ENCODE peak calls at places on chromosomes 2 and 18, in four cellular contexts. C, J, X and L are unnamed samples.

GRCh38 chr2:101766871-101767739 is 69.6 kb downstream of the MAP4K4 start:
- DNase-seq in J (no peak), X (no peak), C (peak; percentile 60), L (no peak)

GRCh38 chr2:16281451-16282330 is 341.3 kb downstream of the MYCN start:
- DNase-seq in X (no peak), J (no peak), C (no peak), L (no peak)

GRCh38 chr2:228669751-228670150 is 488.3 kb upstream of the SPHKAP start:
- DNase-seq in C (no peak), X (no peak), J (no peak), L (no peak)

GRCh38 chr2:70978388-70979357 is at the start of gene ANKRD53:
- DNase-seq in X (peak; percentile 86), J (peak; percentile 74), C (peak; percentile 23), L (peak; percentile 41)

GRCh38 chr2:239113164-239113563 is 265.3 kb downstream of the TWIST2 start:
- DNase-seq in C (no peak), J (no peak), X (no peak), L (no peak)

GRCh38 chr18:57523171-57523956 is 63.1 kb downstream of the FECH start:
- DNase-seq in X (no peak), C (no peak), J (no peak), L (no peak)

GRCh38 chr2:217293607-217294006 is 433.7 kb upstream of the TNP1 start:
- DNase-seq in J (no peak), X (no peak), C (no peak), L (no peak)

GRCh38 chr2:29910465-29910864 is 10.9 kb downstream of the ALK start:
- DNase-seq in C (no peak), J (no peak), X (no peak), L (no peak)

GRCh38 chr2:113078350-113078839 is 10.6 kb downstream of the IL1F10 start:
- DNase-seq in C (peak; percentile 76), J (no peak), X (no peak), L (no peak)

GRCh38 chr2:199997296-199997695 is 41.9 kb downstream of the MAIP1 start:
- DNase-seq in J (no peak), X (no peak), C (no peak), L (no peak)

GRCh38 chr2:556494-556893 is 120.7 kb downstream of the TMEM18 start:
- DNase-seq in J (no peak), X (no peak), C (no peak), L (no peak)

GRCh38 chr2:72561621-72562318 is 264.1 kb downstream of the EXOC6B start:
- DNase-seq in X (no peak), J (no peak), C (no peak), L (no peak)

GRCh38 chr2:70817284-70817954 is 3.0 kb downstream of the CLEC4F start:
- DNase-seq in J (no peak), C (no peak), X (no peak), L (no peak)

GRCh38 chr2:3467654-3468053 is 51.7 kb downstream of the ADI1 start:
- DNase-seq in J (peak; percentile 51), C (no peak), X (peak; percentile 53), L (no peak)

GRCh38 chr18:48983793-48984437 is 33.1 kb upstream of the SMAD7 start:
- DNase-seq in J (no peak), X (no peak), C (no peak), L (no peak)

GRCh38 chr2:161990741-161991140 is 83.3 kb downstream of the DPP4 start:
- DNase-seq in C (no peak), X (no peak), J (no peak), L (no peak)

GRCh38 chr2:110933420-110933819 is 187.3 kb upstream of the BCL2L11 start:
- DNase-seq in X (no peak), J (no peak), C (no peak), L (no peak)

GRCh38 chr2:198054299-198054698 is 249.9 kb downstream of the PLCL1 start:
- DNase-seq in X (no peak), J (no peak), C (no peak), L (peak; percentile 13)

GRCh38 chr2:6352906-6353515 is 512.7 kb downstream of the CMPK2 start:
- DNase-seq in J (no peak), C (peak; percentile 25), X (peak; percentile 76), L (peak; percentile 20)

GRCh38 chr18:38586327-38586726 is 1020.7 kb upstream of the CELF4 start:
- DNase-seq in J (no peak), C (no peak), X (no peak), L (no peak)

GRCh38 chr2:60861736-60862135 is 19.6 kb upstream of the REL start:
- DNase-seq in J (no peak), C (peak; percentile 14), X (no peak), L (no peak)

GRCh38 chr18:7740815-7741214 is 173.7 kb downstream of the PTPRM start:
- DNase-seq in X (no peak), J (no peak), C (no peak), L (no peak)

GRCh38 chr2:175769200-175769599 is 232.9 kb downstream of the LNPK start:
- DNase-seq in J (no peak), C (no peak), X (no peak), L (no peak)

GRCh38 chr2:101160454-101160853 is 9.3 kb upstream of the TBC1D8 start:
- DNase-seq in C (peak; percentile 35), J (no peak), X (no peak), L (no peak)

GRCh38 chr18:32048507-32049091 is 30.0 kb downstream of the RNF125 start:
- DNase-seq in C (no peak), J (no peak), X (no peak), L (peak; percentile 20)

GRCh38 chr2:213789940-213790339 is 505.7 kb downstream of the SPAG16 start:
- DNase-seq in J (no peak), X (no peak), C (no peak), L (no peak)

GRCh38 chr2:15281681-15282080 is 279.5 kb downstream of the NBAS start:
- DNase-seq in J (no peak), C (no peak), X (no peak), L (no peak)

GRCh38 chr2:15275341-15275740 is 285.8 kb downstream of the NBAS start:
- DNase-seq in J (no peak), C (no peak), X (no peak), L (no peak)

GRCh38 chr2:15278296-15278695 is 282.8 kb downstream of the NBAS start:
- DNase-seq in C (no peak), X (no peak), J (no peak), L (no peak)

GRCh38 chr2:15284601-15285000 is 276.5 kb downstream of the NBAS start:
- DNase-seq in C (no peak), J (no peak), X (no peak), L (no peak)

GRCh38 chr2:15279181-15279876 is 281.8 kb downstream of the NBAS start:
- DNase-seq in X (no peak), C (no peak), J (no peak), L (no peak)
- H3K27me3 ChIP-seq in X (no peaks in the 10 kb centered on the region), C (no peaks in the 10 kb centered on the region), J (no peaks in the 10 kb centered on the region), L (no peaks in the 10 kb centered on the region)

GRCh38 chr2:128310094-128310716 is 8.5 kb downstream of the HS6ST1 start:
- DNase-seq in C (no peak), X (peak; percentile 78), J (peak; percentile 56), L (no peak)
- H3K4me3 ChIP-seq in C (no peak overlapping the region), X (no peak overlapping the region), J (no peak overlapping the region), L (no peak overlapping the region)

DNA sequence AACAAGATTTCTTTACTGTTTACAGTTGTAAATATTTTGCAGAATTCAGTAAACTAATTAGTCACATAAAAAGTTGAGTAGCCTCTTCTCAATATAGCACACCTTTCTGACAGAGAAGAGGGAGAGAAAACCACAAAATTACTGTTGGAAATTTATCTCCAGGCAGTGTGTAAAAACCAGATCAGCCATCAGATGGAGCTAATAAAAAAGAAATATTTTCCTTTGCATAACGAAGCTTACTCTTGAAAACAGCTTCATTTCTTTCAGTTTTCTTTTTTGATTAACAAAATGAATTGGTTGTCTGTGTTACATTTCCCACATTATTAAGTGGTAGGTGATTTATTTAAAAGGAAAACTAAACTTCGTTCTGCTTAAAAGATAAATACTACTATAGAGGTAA is 259.3 kb upstream of the KCNJ3 start:
- DNase-seq in C (no peak), J (no peak), X (no peak), L (no peak)
- TF ChIP-seq CTCF in C (no peak), J (peak; percentile 11), X (no peak), L (no peak)

DNA sequence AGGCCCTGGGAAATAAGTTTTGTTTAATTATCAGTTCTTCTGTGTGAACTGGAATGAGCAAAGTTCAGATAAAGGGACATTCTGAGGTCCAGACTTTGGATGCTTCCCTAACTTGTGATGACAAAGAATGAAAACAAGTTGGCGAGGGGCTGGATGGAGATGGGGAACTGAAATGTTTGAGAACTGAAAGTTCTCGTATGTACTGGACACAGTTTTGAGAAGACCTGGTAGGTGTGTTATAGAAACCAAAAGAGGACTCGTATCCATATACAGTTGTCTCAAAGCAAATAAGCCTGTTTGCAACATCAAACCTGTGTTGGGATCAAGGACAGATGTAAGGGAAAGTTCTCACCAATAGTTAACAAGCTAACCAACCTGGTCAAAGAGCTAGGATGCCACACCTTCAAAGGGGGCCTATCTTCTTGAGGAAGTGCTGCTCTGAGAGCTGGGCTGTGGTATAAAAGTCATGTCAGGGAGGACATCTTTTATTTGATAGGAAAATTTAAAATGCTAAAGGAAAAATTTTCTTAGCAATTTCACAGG is at the start of gene UPP2:
- DNase-seq in J (no peak), C (no peak), X (no peak), L (no peak)
- H3K27me3 ChIP-seq in J (no peaks in the 10 kb centered on the region), C (no peaks in the 10 kb centered on the region), X (no peaks in the 10 kb centered on the region), L (no peaks in the 10 kb centered on the region)

GRCh38 chr2:191051177-191051576 is 37.2 kb upstream of the STAT1 start:
- DNase-seq in X (no peak), J (no peak), C (no peak), L (no peak)

GRCh38 chr2:191051825-191052778 is 38.1 kb upstream of the STAT1 start:
- DNase-seq in X (no peak), J (no peak), C (no peak), L (no peak)

GRCh38 chr2:191050640-191050987 is 36.6 kb upstream of the STAT1 start:
- DNase-seq in C (no peak), X (no peak), J (no peak), L (no peak)

GRCh38 chr2:191048073-191048472 is 34.1 kb upstream of the STAT1 start:
- DNase-seq in J (no peak), X (no peak), C (no peak), L (no peak)

GRCh38 chr2:191049728-191050639 is 36.0 kb upstream of the STAT1 start:
- DNase-seq in C (no peak), J (no peak), X (no peak), L (peak; percentile 50)
- H3K4me3 ChIP-seq in C (no peak overlapping the region), J (no peak overlapping the region), X (no peak overlapping the region), L (no peak overlapping the region)

GRCh38 chr2:215002500-215002899 is 135.9 kb downstream of the ABCA12 start:
- DNase-seq in J (no peak), C (peak; percentile 24), X (no peak), L (no peak)
- TF ChIP-seq CTCF in J (peak; percentile 42), C (peak; percentile 89), X (no peak), L (peak; percentile 60)

DNA sequence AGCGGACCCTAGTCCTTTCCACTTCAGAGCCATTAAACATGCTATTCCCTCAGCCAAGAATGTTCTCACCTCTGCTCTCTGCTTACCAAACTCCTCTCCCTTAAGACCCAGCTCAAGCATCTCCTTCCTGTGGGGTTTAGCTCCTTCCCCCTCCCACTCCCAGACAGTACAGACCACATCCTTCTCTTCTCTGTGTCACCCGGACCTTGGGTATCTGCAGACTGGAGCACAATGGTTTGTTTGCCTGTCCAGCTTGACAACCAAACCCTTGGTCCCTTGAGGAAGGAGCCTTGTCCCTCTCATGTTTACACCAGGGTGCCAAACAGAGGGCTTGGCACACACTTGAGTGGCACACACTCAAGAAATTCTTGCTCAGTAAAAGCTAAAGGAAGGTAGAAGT is 4.2 kb upstream of the CD8A start:
- DNase-seq in J (no peak), X (no peak), C (no peak), L (no peak)
- H3K27me3 ChIP-seq in J (peaks cover 45% of the 10 kb centered on the region), X (peaks cover 21% of the 10 kb centered on the region), C (no peaks in the 10 kb centered on the region), L (no peaks in the 10 kb centered on the region)

GRCh38 chr2:219832904-219833303 is 205.5 kb downstream of the SLC4A3 start:
- DNase-seq in C (no peak), J (no peak), X (no peak), L (no peak)
- H3K4me3 ChIP-seq in C (no peak overlapping the region), J (no peak overlapping the region), X (no peak overlapping the region), L (no peak overlapping the region)